ENCODE peak calls at places on chromosomes 1 and 21, in ten cellular contexts. S is adrenal gland, K is ovary, V is right lobe of liver, T is A549, X is tibial nerve, J is transverse colon, L is prostate gland, G is IMR-90, I is thyroid gland. E is an unnamed sample.
A peak's percentile ranks its signal among the peaks of the same experiment; 100 is the strongest.

GRCh38 chr1:150069923-150070322 is 2.3 kb downstream of the VPS45 start:
- DNase-seq in S (no peak), K (no peak), V (no peak), T (no peak), X (no peak), J (no peak), L (no peak), G (no peak), I (no peak), E (no peak)

GRCh38 chr1:64663654-64664053 is 81.2 kb upstream of the RAVER2 start:
- DNase-seq in S (no peak), K (no peak), V (no peak), T (peak; percentile 20), X (no peak), J (no peak), L (no peak), G (peak; percentile 7), I (no peak), E (no peak)

GRCh38 chr1:75765697-75766355 is 20.2 kb upstream of the RABGGTB start:
- DNase-seq in S (no peak), K (no peak), V (no peak), T (no peak), X (no peak), J (no peak), L (no peak), G (peak; percentile 89), I (no peak), E (no peak)

GRCh38 chr1:209560952-209561351 is 22.6 kb upstream of the CAMK1G start:
- DNase-seq in S (no peak), K (no peak), V (no peak), T (no peak), X (no peak), J (no peak), L (no peak), G (no peak), I (no peak), E (no peak)

GRCh38 chr1:24619376-24619775 is 23.7 kb upstream of the SRRM1 start:
- DNase-seq in S (no peak), K (no peak), V (no peak), T (no peak), X (no peak), J (no peak), L (no peak), G (no peak), I (no peak), E (no peak)

GRCh38 chr1:35915693-35916092 is 15.2 kb upstream of the AGO3 start:
- DNase-seq in S (no peak), K (no peak), V (no peak), T (no peak), X (no peak), J (no peak), L (no peak), G (peak; percentile 48), I (no peak), E (no peak)

GRCh38 chr1:191530928-191531327 is 627.3 kb upstream of the RGS18 start:
- DNase-seq in S (no peak), K (no peak), V (no peak), T (no peak), X (no peak), J (no peak), L (no peak), G (no peak), I (no peak), E (no peak)

GRCh38 chr1:15386128-15386824 is 23.4 kb upstream of the EFHD2 start:
- DNase-seq in S (no peak), K (peak; percentile 26), V (no peak), T (no peak), X (no peak), J (no peak), L (no peak), G (no peak), I (no peak), E (no peak)

GRCh38 chr21:25420831-25421230 is 186.4 kb downstream of the MRPL39 start:
- DNase-seq in S (no peak), K (no peak), V (no peak), T (no peak), X (no peak), J (no peak), L (no peak), G (no peak), I (no peak), E (no peak)

GRCh38 chr21:25422610-25423608 is 184.4 kb downstream of the MRPL39 start:
- DNase-seq in S (no peak), K (no peak), V (no peak), T (no peak), X (no peak), J (no peak), L (no peak), G (no peak), I (no peak), E (no peak)

GRCh38 chr21:25424045-25424444 is 183.2 kb downstream of the MRPL39 start:
- DNase-seq in S (no peak), K (no peak), V (no peak), T (no peak), X (no peak), J (no peak), L (no peak), G (no peak), I (no peak), E (no peak)

GRCh38 chr21:25424674-25425073 is 182.6 kb downstream of the MRPL39 start:
- DNase-seq in S (no peak), K (no peak), V (no peak), T (no peak), X (no peak), J (no peak), L (no peak), G (no peak), I (no peak), E (no peak)

DNA sequence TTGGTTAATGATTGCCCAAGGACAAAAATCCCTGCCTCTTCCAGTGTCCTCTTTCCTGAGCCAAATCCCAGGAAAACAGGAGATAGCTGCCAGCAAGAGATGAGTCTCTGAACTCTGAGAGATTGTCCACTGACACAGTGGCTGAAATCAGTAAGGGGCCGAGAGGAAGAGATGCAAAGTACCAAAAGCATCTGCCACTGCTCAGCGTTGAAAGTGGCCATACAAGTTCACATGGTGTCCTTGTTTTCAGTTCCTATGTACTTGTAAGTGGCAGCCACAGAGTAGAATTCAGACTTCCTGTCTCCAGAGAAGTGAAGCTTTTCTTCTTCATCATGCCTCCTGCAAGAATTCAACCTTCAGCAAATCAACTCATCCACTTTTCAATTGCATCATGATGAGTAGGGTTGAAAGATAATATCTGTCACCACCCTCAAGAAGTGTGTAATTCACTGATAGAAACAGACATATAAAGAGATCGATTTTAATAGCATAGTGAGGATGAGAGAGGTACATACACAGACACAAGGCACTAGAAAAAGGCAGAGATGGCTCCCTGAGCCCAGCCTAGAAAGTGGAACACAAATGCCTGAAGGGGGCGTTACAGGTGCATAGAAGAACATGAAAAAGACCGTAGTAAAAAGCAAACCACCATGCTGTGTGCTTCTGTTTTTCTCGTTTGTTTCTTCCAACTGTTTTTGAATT is 185.8 kb downstream of the MRPL39 start:
- DNase-seq in S (no peak), K (no peak), V (no peak), T (no peak), X (peak; percentile 45), J (peak; percentile 36), L (no peak), G (peak; percentile 68), I (peak; percentile 18), E (no peak)
- TF ChIP-seq POLR2A in S (no peak), K (no peak), V (no peak), T (no peak), X (no peak), J (no peak), L (no peak), G (no peak), I (no peak), E (no peak)

GRCh38 chr1:79874289-79874688 is 867.8 kb upstream of the ADGRL4 start:
- DNase-seq in S (no peak), K (no peak), V (no peak), T (no peak), X (no peak), J (no peak), L (no peak), G (peak; percentile 6), I (no peak), E (no peak)
- TF ChIP-seq CTCF in S (no peak), K (no peak), V (no peak), T (no peak), X (no peak), J (no peak), L (no peak), G (peak; percentile 23), I (no peak), E (no peak)

GRCh38 chr1:61746768-61747167 is 4.5 kb downstream of the PATJ start:
- DNase-seq in S (no peak), K (no peak), V (no peak), T (no peak), X (no peak), J (no peak), L (no peak), G (peak; percentile 35), I (no peak), E (no peak)

GRCh38 chr1:61743432-61743705 is 1.1 kb downstream of the PATJ start:
- DNase-seq in S (no peak), K (no peak), V (no peak), T (no peak), X (no peak), J (no peak), L (no peak), G (no peak), I (no peak), E (peak; percentile 34)

GRCh38 chr1:61741682-61742619 is at the start of gene PATJ:
- DNase-seq in S (peak; percentile 65), K (peak; percentile 71), V (peak; percentile 83), T (peak; percentile 75), X (peak; percentile 45), J (peak; percentile 88), L (peak; percentile 91), G (peak; percentile 4), I (peak; percentile 92), E (peak; percentile 76)

GRCh38 chr1:61743716-61744620 is 1.7 kb downstream of the PATJ start:
- DNase-seq in S (no peak), K (no peak), V (no peak), T (no peak), X (no peak), J (no peak), L (no peak), G (peak; percentile 8), I (peak; percentile 12), E (peak; percentile 47)

GRCh38 chr1:61742620-61743431 is 546 bp downstream of the PATJ start:
- DNase-seq in S (peak; percentile 62), K (peak; percentile 64), V (peak; percentile 48), T (peak; percentile 36), X (peak; percentile 25), J (peak; percentile 42), L (peak; percentile 23), G (peak; percentile 35), I (peak; percentile 60), E (peak; percentile 70)
- TF ChIP-seq POLR2A in S (peak; percentile 27), K (peak; percentile 40), V (no peak), T (no peak), X (no peak), J (no peak), L (peak; percentile 11), G (no peak), I (no peak), E (no peak)

DNA sequence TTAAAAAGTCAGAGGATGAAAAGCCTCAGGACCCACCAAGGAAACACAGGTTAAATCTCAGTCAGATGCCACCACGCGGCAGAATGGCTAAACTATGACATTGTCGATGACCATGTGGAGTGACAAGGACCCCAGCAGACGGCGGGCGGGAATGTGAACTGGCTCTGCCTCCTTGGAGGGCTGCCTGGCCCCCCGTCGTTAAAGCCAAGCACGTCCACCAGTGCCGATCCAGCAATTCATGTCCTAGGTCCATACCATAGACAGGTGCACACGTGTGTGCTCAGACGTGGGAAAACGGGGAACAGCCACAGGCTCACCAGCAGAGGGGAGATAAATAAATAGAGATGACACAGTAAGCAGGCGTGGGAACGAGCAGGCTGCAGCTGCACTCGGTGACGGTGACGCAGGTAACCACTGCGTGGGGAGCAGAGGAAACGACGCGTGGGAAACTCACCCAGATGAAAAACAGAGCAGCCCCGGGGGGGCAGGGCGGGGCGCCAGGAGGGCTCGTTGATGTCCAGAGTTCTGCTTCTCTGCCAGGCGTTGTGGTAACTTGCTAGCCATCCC is 28.3 kb upstream of the PCBP3 start:
- DNase-seq in S (no peak), K (no peak), V (no peak), T (no peak), X (no peak), J (peak; percentile 69), L (no peak), G (peak; percentile 31), I (no peak), E (peak; percentile 58)
- TF ChIP-seq CTCF in S (no peak), K (no peak), V (no peak), T (no peak), X (no peak), J (no peak), L (no peak), G (no peak), I (no peak), E (no peak)

E was measured in sigmoid colon.